ENCODE peak calls at places on chromosome 13, in four cellular contexts. Q, O, J and I are unnamed samples.

GRCh38 chr13:72293206-72293605 is 426.2 kb upstream of the DACH1 start:
- DNase-seq in O (no peak), J (no peak), Q (no peak), I (no peak)

GRCh38 chr13:50400035-50400726 is 384.9 kb downstream of the KCNRG start:
- DNase-seq in O (no peak), Q (no peak), J (peak), I (no peak)

GRCh38 chr13:55234311-55234710 is 1906.4 kb upstream of the PRR20A start:
- DNase-seq in O (no peak), J (no peak), Q (no peak), I (no peak)

GRCh38 chr13:50448535-50448981 is 394.9 kb downstream of the DLEU7 start:
- DNase-seq in O (no peak), J (no peak), Q (no peak), I (no peak)

GRCh38 chr13:99199541-99200432 is 867 bp upstream of the UBAC2 start:
- DNase-seq in J (peak), Q (peak), O (peak), I (no peak)

GRCh38 chr13:24180743-24181384 is 20.3 kb downstream of the SPATA13 start:
- DNase-seq in J (peak), Q (no peak), O (peak), I (no peak)

GRCh38 chr13:110471833-110472162 is 89.7 kb downstream of the RAB20 start:
- DNase-seq in O (no peak), Q (peak), J (peak), I (no peak)

GRCh38 chr13:29428310-29428991 is 167.0 kb downstream of the SLC7A1 start:
- DNase-seq in Q (no peak), J (no peak), O (no peak), I (no peak)

GRCh38 chr13:21078501-21078900 is 17.1 kb upstream of the LATS2 start:
- DNase-seq in J (no peak), O (peak), Q (no peak), I (no peak)

GRCh38 chr13:33509642-33510229 is 224.2 kb upstream of the STARD13 start:
- DNase-seq in O (peak), Q (peak), J (no peak), I (no peak)

GRCh38 chr13:47396915-47397314 is 500.1 kb upstream of the HTR2A start:
- DNase-seq in O (no peak), J (no peak), Q (no peak), I (no peak)

GRCh38 chr13:47399599-47399998 is 502.7 kb upstream of the HTR2A start:
- DNase-seq in Q (no peak), O (no peak), J (no peak), I (no peak)

GRCh38 chr13:47397739-47398138 is 500.9 kb upstream of the HTR2A start:
- DNase-seq in J (peak), Q (no peak), O (no peak), I (no peak)
- TF ChIP-seq CTCF in J (no peak), Q (no peak), O (no peak), I (no peak)

GRCh38 chr13:41017153-41017552 is 2.0 kb downstream of the ELF1 start:
- DNase-seq in J (no peak), Q (no peak), O (no peak), I (no peak)
- H3K4me3 ChIP-seq in J (no peak), Q (peak), O (no peak), I (no peak)

GRCh38 chr13:61255035-61255796 is 160.4 kb downstream of the PCDH20 start:
- DNase-seq in Q (no peak), J (peak), O (no peak), I (no peak)
- TF ChIP-seq CTCF in Q (no peak), J (peak), O (no peak), I (no peak)

DNA sequence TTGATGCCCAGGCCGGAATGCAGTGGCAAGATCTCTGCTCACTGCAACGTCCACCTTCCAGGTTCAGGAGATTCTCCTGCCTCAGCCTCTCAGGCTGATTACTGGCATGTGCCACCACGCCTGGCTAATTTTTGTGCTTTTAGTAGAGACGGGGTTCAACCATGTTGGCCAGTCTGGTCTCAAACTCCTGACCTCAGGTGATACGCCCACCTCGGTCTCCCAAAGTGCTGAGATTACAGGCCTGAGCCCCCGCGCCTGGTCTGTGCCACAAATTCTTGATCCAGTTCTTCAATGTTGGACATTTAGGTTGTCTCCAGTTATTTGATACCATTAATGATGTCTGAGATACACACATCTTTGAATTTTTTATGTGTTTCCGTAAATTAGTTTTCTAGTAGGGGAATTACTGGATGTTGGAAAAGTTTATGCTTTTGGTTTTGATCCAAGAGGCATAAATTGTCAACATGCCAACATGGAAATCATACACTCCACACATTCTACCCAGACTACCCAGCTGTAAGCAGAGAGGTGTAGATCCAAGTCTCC is 525 bp upstream of the COG3 start:
- DNase-seq in J (no peak), Q (peak), O (no peak), I (no peak)
- H3K4me3 ChIP-seq in J (peak), Q (peak), O (peak), I (peak)

GRCh38 chr13:35987572-35988513 is 143.3 kb downstream of the DCLK1 start:
- DNase-seq in Q (no peak), J (no peak), O (no peak), I (no peak)

GRCh38 chr13:35988648-35989081 is 142.5 kb downstream of the DCLK1 start:
- DNase-seq in Q (no peak), J (peak), O (peak), I (peak)

GRCh38 chr13:35983206-35983605 is 148.0 kb downstream of the DCLK1 start:
- DNase-seq in O (no peak), J (no peak), Q (no peak), I (no peak)

GRCh38 chr13:35984776-35985453 is 146.3 kb downstream of the DCLK1 start:
- DNase-seq in O (no peak), J (no peak), Q (no peak), I (no peak)

GRCh38 chr13:35984287-35984686 is 146.9 kb downstream of the DCLK1 start:
- DNase-seq in O (no peak), J (no peak), Q (no peak), I (no peak)
- TF ChIP-seq CTCF in O (no peak), J (peak), Q (no peak), I (no peak)